ENCODE peak calls at places on chromosome 1, in seven cellular contexts. Y, O, E, N, J, C and I are unnamed samples.

GRCh38 chr1:44220001-44220751 is 6.9 kb downstream of the DMAP1 start:
- DNase-seq in E (no peak), J (no peak), Y (no peak), O (no peak), N (no peak), C (no peak), I (no peak)

GRCh38 chr1:234938924-234939323 is 189.7 kb downstream of the TOMM20 start:
- DNase-seq in Y (no peak), E (no peak), C (no peak), N (no peak), O (no peak), J (no peak), I (no peak)

GRCh38 chr1:215192306-215192705 is 109.8 kb downstream of the KCNK2 start:
- DNase-seq in N (no peak), Y (no peak), J (no peak), O (peak; percentile 4), C (no peak), E (peak; percentile 31), I (no peak)

GRCh38 chr1:219782311-219782710 is 146.0 kb downstream of the SLC30A10 start:
- DNase-seq in C (no peak), E (no peak), N (no peak), J (no peak), O (no peak), Y (no peak), I (no peak)

GRCh38 chr1:227728892-227729143 is 6.3 kb downstream of the JMJD4 start:
- DNase-seq in C (no peak), E (no peak), J (no peak), Y (no peak), O (no peak), N (no peak), I (no peak)

GRCh38 chr1:175470591-175470990 is 272.8 kb downstream of the TNR start:
- DNase-seq in Y (no peak), O (no peak), J (no peak), E (no peak), N (no peak), C (no peak), I (no peak)

GRCh38 chr1:98903261-98903660 is 101.4 kb downstream of the PLPPR5 start:
- DNase-seq in N (no peak), J (no peak), Y (no peak), C (peak; percentile 91), E (peak; percentile 10), O (peak; percentile 79), I (peak; percentile 44)

GRCh38 chr1:167057297-167057688 is 32.9 kb downstream of the GPA33 start:
- DNase-seq in C (peak; percentile 41), N (no peak), J (peak; percentile 32), E (no peak), Y (peak; percentile 36), O (no peak), I (no peak)

GRCh38 chr1:45012639-45013278 is 705 bp downstream of the UROD start:
- DNase-seq in O (peak; percentile 43), E (peak; percentile 40), J (peak; percentile 43), Y (peak; percentile 57), C (peak; percentile 65), N (no peak), I (no peak)

GRCh38 chr1:98221926-98222325 is 301.1 kb upstream of the DPYD start:
- DNase-seq in Y (no peak), C (peak; percentile 3), E (no peak), N (no peak), J (no peak), O (no peak), I (no peak)

GRCh38 chr1:226990133-226990716 is 50.1 kb downstream of the COQ8A start:
- DNase-seq in E (no peak), O (no peak), C (no peak), J (no peak), N (peak; percentile 42), Y (peak; percentile 75), I (no peak)

GRCh38 chr1:192913683-192914082 is 104.8 kb downstream of the RGS2 start:
- DNase-seq in J (no peak), E (no peak), Y (no peak), N (no peak), O (no peak), C (peak; percentile 85), I (no peak)

GRCh38 chr1:23452011-23452411 is 27.5 kb upstream of the TCEA3 start:
- DNase-seq in N (peak; percentile 41), C (peak; percentile 87), O (no peak), J (peak; percentile 11), E (no peak), Y (no peak), I (no peak)

GRCh38 chr1:22137006-22137720 is 5.7 kb downstream of the WNT4 start:
- DNase-seq in J (no peak), C (peak; percentile 93), Y (no peak), O (no peak), N (no peak), E (no peak), I (no peak)

GRCh38 chr1:115545791-115546733 is 95.7 kb upstream of the VANGL1 start:
- DNase-seq in N (no peak), Y (peak; percentile 23), E (peak; percentile 82), O (peak; percentile 78), J (peak; percentile 13), C (peak; percentile 97), I (no peak)